ENCODE peak calls at places on chromosomes 12 and 14, in ten cellular contexts. V is suprapubic skin; K is Caco-2; C is colonic mucosa; B is choroid plexus epithelial cell; W is CD8-positive, alpha-beta T cell; S is PC-3; E is fibroblast of lung; F is hepatocyte; Y is breast epithelium. N is an unnamed sample.

GRCh38 chr14:51674294-51675002 is 22.7 kb downstream of the FRMD6 start:
- DNase-seq in V (no peak), K (no peak), C (no peak), B (peak), W (no peak), S (peak), E (no peak), F (no peak), Y (no peak), N (peak)

GRCh38 chr12:39440101-39440500 is 2.8 kb downstream of the KIF21A start:
- DNase-seq in V (no peak), K (no peak), C (no peak), B (no peak), W (no peak), S (no peak), E (no peak), F (no peak), Y (no peak), N (no peak)

GRCh38 chr12:1932264-1932777 is 13.9 kb upstream of the CACNA2D4 start:
- DNase-seq in V (peak), K (no peak), C (peak), B (peak), W (no peak), S (no peak), E (peak), F (peak), Y (no peak), N (no peak)

GRCh38 chr12:96743606-96744005 is 163.5 kb upstream of the NEDD1 start:
- DNase-seq in V (no peak), K (no peak), C (no peak), B (peak), W (no peak), S (peak), E (peak), F (no peak), Y (no peak), N (peak)

GRCh38 chr14:38290601-38291190 is 34.8 kb upstream of the CLEC14A start:
- DNase-seq in V (no peak), K (no peak), C (no peak), B (peak), W (no peak), S (peak), E (peak), F (peak), Y (no peak), N (peak)

GRCh38 chr12:13462450-13462849 is 265.9 kb downstream of the EMP1 start:
- DNase-seq in V (no peak), K (no peak), C (no peak), B (no peak), W (no peak), S (no peak), E (no peak), F (no peak), Y (no peak), N (no peak)

GRCh38 chr12:33596814-33597213 is 157.2 kb upstream of the SYT10 start:
- DNase-seq in V (no peak), K (no peak), C (no peak), B (no peak), W (no peak), S (no peak), E (no peak), F (no peak), Y (no peak), N (no peak)

GRCh38 chr14:77043177-77043983 is 14.9 kb upstream of the IRF2BPL start:
- DNase-seq in V (no peak), K (no peak), C (no peak), B (peak), W (no peak), S (peak), E (peak), F (no peak), Y (peak), N (peak)

GRCh38 chr12:66708704-66709443 is 30.0 kb upstream of the GRIP1 start:
- DNase-seq in V (no peak), K (no peak), C (no peak), B (peak), W (no peak), S (peak), E (peak), F (peak), Y (no peak), N (peak)

GRCh38 chr12:26176725-26177124 is 18.6 kb upstream of the SSPN start:
- DNase-seq in V (no peak), K (no peak), C (no peak), B (no peak), W (no peak), S (no peak), E (no peak), F (no peak), Y (no peak), N (no peak)

GRCh38 chr14:54944737-54945391 is 42.2 kb upstream of the GCH1 start:
- DNase-seq in V (no peak), K (no peak), C (no peak), B (no peak), W (no peak), S (no peak), E (no peak), F (no peak), Y (no peak), N (no peak)

GRCh38 chr14:58755026-58755929 is 117.5 kb downstream of the DACT1 start:
- DNase-seq in V (no peak), K (no peak), C (peak), B (no peak), W (no peak), S (no peak), E (no peak), F (no peak), Y (no peak), N (no peak)

GRCh38 chr12:6884539-6884938 is 11.4 kb upstream of the SPSB2 start:
- DNase-seq in V (no peak), K (no peak), C (no peak), B (no peak), W (no peak), S (no peak), E (no peak), F (no peak), Y (no peak), N (no peak)

GRCh38 chr12:29625359-29625953 is 128.0 kb upstream of the OVCH1 start:
- DNase-seq in V (no peak), K (no peak), C (no peak), B (peak), W (no peak), S (no peak), E (peak), F (no peak), Y (no peak), N (no peak)

GRCh38 chr12:57309420-57309819 is 58.4 kb upstream of the STAC3 start:
- DNase-seq in V (no peak), K (no peak), C (no peak), B (peak), W (no peak), S (peak), E (peak), F (no peak), Y (no peak), N (peak)

GRCh38 chr14:24986206-24986893 is 63.6 kb downstream of the STXBP6 start:
- DNase-seq in V (no peak), K (no peak), C (no peak), B (no peak), W (no peak), S (no peak), E (no peak), F (no peak), Y (no peak), N (no peak)

GRCh38 chr12:2640709-2641108 is 154.1 kb upstream of the FKBP4 start:
- DNase-seq in V (no peak), K (peak), C (no peak), B (peak), W (no peak), S (peak), E (peak), F (peak), Y (no peak), N (peak)

GRCh38 chr12:56150563-56150962 is 1.8 kb upstream of the MYL6B start:
- DNase-seq in V (no peak), K (no peak), C (no peak), B (peak), W (no peak), S (peak), E (peak), F (no peak), Y (no peak), N (peak)

GRCh38 chr12:101935769-101936741 is 58.7 kb downstream of the DRAM1 start:
- DNase-seq in V (peak), K (no peak), C (no peak), B (peak), W (no peak), S (peak), E (peak), F (peak), Y (peak), N (peak)

GRCh38 chr12:30888241-30888640 is 38.3 kb upstream of the TSPAN11 start:
- DNase-seq in V (no peak), K (no peak), C (no peak), B (no peak), W (no peak), S (no peak), E (no peak), F (no peak), Y (no peak), N (no peak)

GRCh38 chr14:71448431-71449315 is 483.6 kb upstream of the RGS6 start:
- DNase-seq in V (no peak), K (no peak), C (no peak), B (no peak), W (no peak), S (peak), E (no peak), F (no peak), Y (no peak), N (no peak)

GRCh38 chr12:114611145-114612018 is 72.6 kb downstream of the TBX3 start:
- DNase-seq in V (no peak), K (peak), C (peak), B (no peak), W (no peak), S (no peak), E (no peak), F (peak), Y (no peak), N (no peak)

GRCh38 chr12:54356951-54357356 is 7.3 kb downstream of the GPR84 start:
- DNase-seq in V (no peak), K (no peak), C (no peak), B (no peak), W (no peak), S (no peak), E (no peak), F (no peak), Y (no peak), N (no peak)

GRCh38 chr12:131829351-131829794 is 1.2 kb downstream of the MMP17 start:
- DNase-seq in V (no peak), K (no peak), C (no peak), B (peak), W (no peak), S (peak), E (peak), F (peak), Y (no peak), N (no peak)

GRCh38 chr14:22003471-22003870 is 329.9 kb upstream of the OR4E1 start:
- DNase-seq in V (no peak), K (no peak), C (no peak), B (no peak), W (no peak), S (no peak), E (no peak), F (no peak), Y (no peak), N (no peak)

GRCh38 chr12:47828967-47829482 is 9.3 kb upstream of the HDAC7 start:
- DNase-seq in V (peak), K (peak), C (peak), B (peak), W (no peak), S (peak), E (peak), F (peak), Y (peak), N (peak)

GRCh38 chr12:87596134-87596533 is 433.1 kb downstream of the C12orf50 start:
- DNase-seq in V (no peak), K (no peak), C (no peak), B (no peak), W (no peak), S (no peak), E (no peak), F (no peak), Y (no peak), N (no peak)

GRCh38 chr12:3810016-3810370 is 57.1 kb upstream of the CRACR2A start:
- DNase-seq in V (no peak), K (no peak), C (no peak), B (no peak), W (no peak), S (no peak), E (no peak), F (no peak), Y (no peak), N (no peak)

GRCh38 chr14:76084374-76084773 is 67.3 kb upstream of the GPATCH2L start:
- DNase-seq in V (no peak), K (no peak), C (no peak), B (no peak), W (no peak), S (no peak), E (no peak), F (no peak), Y (no peak), N (no peak)

GRCh38 chr12:105960319-105961076 is 178.3 kb downstream of the NUAK1 start:
- DNase-seq in V (no peak), K (no peak), C (no peak), B (peak), W (no peak), S (peak), E (no peak), F (peak), Y (peak), N (no peak)

GRCh38 chr12:102347761-102348160 is 132.6 kb downstream of the IGF1 start:
- DNase-seq in V (no peak), K (no peak), C (no peak), B (no peak), W (no peak), S (no peak), E (no peak), F (no peak), Y (no peak), N (no peak)

GRCh38 chr12:122977655-122978392 is 2.7 kb upstream of the ARL6IP4 start:
- DNase-seq in V (no peak), K (no peak), C (no peak), B (no peak), W (no peak), S (no peak), E (no peak), F (no peak), Y (no peak), N (no peak)

GRCh38 chr12:52969828-52970569 is 21.1 kb downstream of the KRT18 start:
- DNase-seq in V (no peak), K (peak), C (peak), B (no peak), W (no peak), S (peak), E (no peak), F (peak), Y (peak), N (no peak)

GRCh38 chr12:76909290-76909689 is 30.5 kb upstream of the CSRP2 start:
- DNase-seq in V (no peak), K (no peak), C (no peak), B (no peak), W (no peak), S (no peak), E (peak), F (no peak), Y (no peak), N (no peak)

GRCh38 chr12:66683073-66683472 is 4.2 kb upstream of the GRIP1 start:
- DNase-seq in V (no peak), K (no peak), C (no peak), B (no peak), W (no peak), S (no peak), E (no peak), F (no peak), Y (no peak), N (no peak)

GRCh38 chr12:50070314-50071060 is 13.1 kb downstream of the ASIC1 start:
- DNase-seq in V (peak), K (peak), C (peak), B (peak), W (peak), S (peak), E (peak), F (peak), Y (peak), N (peak)

GRCh38 chr14:93789366-93790130 is 1.3 kb upstream of the PRIMA1 start:
- DNase-seq in V (no peak), K (no peak), C (no peak), B (no peak), W (no peak), S (no peak), E (no peak), F (no peak), Y (no peak), N (no peak)

GRCh38 chr14:93788307-93788556 is at the start of gene PRIMA1:
- DNase-seq in V (no peak), K (no peak), C (no peak), B (no peak), W (no peak), S (no peak), E (no peak), F (no peak), Y (no peak), N (no peak)

GRCh38 chr14:93790966-93791365 is 2.7 kb upstream of the PRIMA1 start:
- DNase-seq in V (no peak), K (no peak), C (no peak), B (no peak), W (no peak), S (no peak), E (no peak), F (no peak), Y (no peak), N (no peak)

GRCh38 chr14:93787465-93788306 is 599 bp downstream of the PRIMA1 start:
- DNase-seq in V (no peak), K (no peak), C (no peak), B (no peak), W (no peak), S (no peak), E (no peak), F (peak), Y (no peak), N (no peak)

GRCh38 chr14:93788557-93789365 is 476 bp upstream of the PRIMA1 start:
- DNase-seq in V (no peak), K (peak), C (no peak), B (no peak), W (no peak), S (peak), E (no peak), F (peak), Y (peak), N (no peak)
- TF ChIP-seq CTCF in V (no peak), K (peak), C (no peak), B (no peak), W (no peak), S (peak), E (no peak), F (peak), Y (no peak), N (no peak)

DNA sequence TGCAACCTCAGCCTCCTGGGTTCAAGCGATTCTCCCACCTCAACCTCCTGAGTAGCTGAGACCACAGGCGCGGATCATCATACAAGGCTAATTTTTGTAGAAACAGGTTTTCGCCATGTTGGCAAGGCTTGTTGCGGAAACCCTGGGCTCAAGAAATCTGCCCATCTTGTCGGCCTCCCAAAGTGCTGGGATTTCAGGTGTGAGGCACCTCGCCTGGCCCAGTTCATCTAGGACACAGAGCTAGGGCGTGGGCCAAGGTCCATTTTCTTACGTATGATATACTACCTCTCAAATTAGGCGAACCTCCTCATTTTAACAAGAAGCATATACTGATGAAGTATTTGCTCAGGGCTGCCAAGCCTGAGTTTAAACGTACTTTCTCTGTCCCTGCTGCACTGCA is 2.1 kb downstream of the RPS29 start:
- DNase-seq in V (no peak), K (no peak), C (no peak), B (no peak), W (no peak), S (no peak), E (no peak), F (no peak), Y (no peak), N (no peak)
- H3K4me3 ChIP-seq in V (peak), K (no peak), C (peak), B (peak), W (peak), S (peak), E (peak), F (peak), Y (no peak), N (peak)

GRCh38 chr12:49014547-49014946 is 4.0 kb downstream of the PRKAG1 start:
- DNase-seq in V (no peak), K (no peak), C (no peak), B (peak), W (no peak), S (peak), E (peak), F (no peak), Y (no peak), N (peak)
- TF ChIP-seq CTCF in V (no peak), K (peak), C (no peak), B (peak), W (no peak), S (peak), E (peak), F (peak), Y (no peak), N (peak)

GRCh38 chr14:23237772-23238594 is at the start of gene RNF212B:
- DNase-seq in V (peak), K (peak), C (peak), B (peak), W (peak), S (peak), E (peak), F (peak), Y (peak), N (peak)
- H3K4me3 ChIP-seq in V (peak), K (peak), C (peak), B (peak), W (peak), S (peak), E (peak), F (no peak), Y (peak), N (peak)

DNA sequence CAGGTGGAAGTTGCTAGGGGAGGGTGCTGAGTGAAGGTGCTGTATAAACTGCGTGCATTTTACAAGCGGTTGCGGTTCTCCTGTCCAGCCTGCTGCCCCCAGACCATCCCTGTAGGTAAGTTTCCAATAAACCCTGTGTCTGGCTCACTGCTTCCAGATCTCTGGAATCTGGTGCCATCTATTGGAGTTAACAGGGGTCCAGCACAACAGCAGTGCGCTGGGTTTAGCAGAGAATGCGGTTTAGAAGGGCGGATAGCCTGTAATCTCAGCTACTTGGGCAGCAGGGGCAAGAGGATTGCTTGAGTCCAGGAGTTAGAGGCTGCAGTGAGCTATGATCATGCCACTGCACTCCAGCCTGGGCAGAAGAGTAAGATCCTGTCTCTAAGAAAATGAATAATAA is 4.9 kb downstream of the AACS start:
- DNase-seq in V (no peak), K (no peak), C (no peak), B (peak), W (no peak), S (no peak), E (peak), F (no peak), Y (no peak), N (peak)
- TF ChIP-seq CTCF in V (no peak), K (peak), C (no peak), B (peak), W (no peak), S (peak), E (peak), F (peak), Y (no peak), N (no peak)

N was measured in fibroblast of pulmonary artery.